ENCODE peak calls at places on chromosome 15, in ten cellular contexts. X is naive thymus-derived CD8-positive, alpha-beta T cell; A is neuronal stem cell; R is stimulated activated naive B cell treated with anti-CD40 and anti-IgM and Interleukin-4, amounts not matched to agents 10 μg/mL and 1 μg/mL and 100 μg/mL, for 72 hours; Y is stimulated activated naive CD8-positive, alpha-beta T cell treated with anti-CD3 and anti-CD28 coated beads, Interleukin-15, Interleukin-2, amounts not matched to agents 100 U/mL and 50 U/mL, for 24 hours; K is fibroblast of lung; G is bronchial epithelial cell; P is activated CD8-positive, alpha-beta memory T cell treated with anti-CD3 and anti-CD28 coated beads, Interleukin-2, amount 50 U/mL, for 48 hours; S is GM23248; U is activated T-cell treated with anti-CD3 and anti-CD28 coated beads for 1 hour. E is an unnamed sample.

GRCh38 chr15:89749951-89750559 is 994 bp downstream of the MESP1 start:
- DNase-seq in U (no peak), K (no peak), Y (peak), P (peak), G (no peak), A (no peak), R (no peak), S (no peak), X (no peak), E (no peak)

GRCh38 chr15:63246691-63247464 is 30.5 kb upstream of the APH1B start:
- DNase-seq in G (peak), S (peak), P (no peak), Y (no peak), X (no peak), K (peak), A (no peak), U (no peak), R (no peak), E (no peak)

GRCh38 chr15:20645956-20646355 is 104.4 kb upstream of the GOLGA6L6 start:
- DNase-seq in S (peak), U (no peak), G (no peak), P (no peak), X (no peak), Y (peak), K (no peak), R (peak), A (no peak), E (no peak)

GRCh38 chr15:73712107-73712506 is 27.9 kb downstream of the CD276 start:
- DNase-seq in G (no peak), P (no peak), S (no peak), Y (no peak), R (no peak), K (no peak), A (no peak), X (no peak), U (no peak), E (no peak)

GRCh38 chr15:101147181-101147580 is 104.7 kb downstream of the CHSY1 start:
- DNase-seq in U (no peak), R (no peak), X (no peak), S (no peak), A (no peak), P (no peak), G (no peak), K (no peak), Y (no peak), E (no peak)

GRCh38 chr15:101062471-101063171 is 143.5 kb downstream of the LRRK1 start:
- DNase-seq in P (no peak), G (no peak), S (no peak), A (no peak), R (no peak), U (no peak), K (no peak), X (no peak), Y (no peak), E (peak)

GRCh38 chr15:89828324-89829145 is 13.9 kb upstream of the ANPEP start:
- DNase-seq in K (peak), S (peak), P (no peak), Y (no peak), X (no peak), R (no peak), G (no peak), A (no peak), U (no peak), E (no peak)

GRCh38 chr15:31433101-31433500 is 106.5 kb downstream of the KLF13 start:
- DNase-seq in K (no peak), S (peak), R (no peak), P (no peak), A (no peak), U (no peak), Y (no peak), X (no peak), G (peak), E (no peak)

GRCh38 chr15:101450561-101451145 is 38.9 kb downstream of the PCSK6 start:
- DNase-seq in K (no peak), A (no peak), G (no peak), X (no peak), P (no peak), R (no peak), S (no peak), Y (no peak), U (no peak), E (no peak)

GRCh38 chr15:91884604-91885003 is 31.1 kb downstream of the SLCO3A1 start:
- DNase-seq in S (peak), X (no peak), G (no peak), U (no peak), A (no peak), K (peak), R (no peak), Y (no peak), P (no peak), E (no peak)

GRCh38 chr15:43488790-43489585 is 4.0 kb downstream of the TP53BP1 start:
- DNase-seq in U (no peak), Y (no peak), A (no peak), P (no peak), G (no peak), X (no peak), K (no peak), S (no peak), R (no peak), E (no peak)

GRCh38 chr15:89888214-89888804 is 5.5 kb downstream of the AP3S2 start:
- DNase-seq in U (no peak), P (no peak), X (no peak), R (no peak), G (peak), K (peak), Y (no peak), S (peak), A (no peak), E (no peak)

GRCh38 chr15:90917569-90917968 is 14.5 kb downstream of the MAN2A2 start:
- DNase-seq in G (no peak), U (no peak), P (no peak), Y (no peak), K (no peak), R (no peak), S (no peak), X (no peak), A (no peak), E (no peak)

GRCh38 chr15:64009798-64010241 is 36.5 kb downstream of the DAPK2 start:
- DNase-seq in Y (peak), A (no peak), K (peak), R (no peak), U (peak), P (peak), S (peak), X (peak), G (peak), E (no peak)

GRCh38 chr15:67468431-67468830 is 52.5 kb upstream of the C15orf61 start:
- DNase-seq in P (no peak), Y (no peak), K (no peak), S (no peak), R (no peak), U (no peak), X (no peak), G (no peak), A (no peak), E (no peak)

GRCh38 chr15:100301905-100302431 is 39.8 kb downstream of the ADAMTS17 start:
- DNase-seq in A (no peak), R (no peak), Y (no peak), U (no peak), K (no peak), S (no peak), X (no peak), P (no peak), G (no peak), E (no peak)

GRCh38 chr15:40330368-40330836 is 6.9 kb downstream of the INAFM2 start:
- DNase-seq in P (no peak), A (no peak), K (peak), G (no peak), U (no peak), S (peak), Y (no peak), R (no peak), X (no peak), E (no peak)

GRCh38 chr15:92914768-92915221 is 14.7 kb downstream of the CHD2 start:
- DNase-seq in S (no peak), Y (no peak), G (peak), R (no peak), A (no peak), P (no peak), X (no peak), K (no peak), U (no peak), E (no peak)